ENCODE peak calls at places on chromosomes 1 and 21, in six cellular contexts. H is neuronal stem cell, P is mesenchymal stem cell, Y is H1, D is trophoblast cell, O is H9. W is an unnamed sample.

GRCh38 chr21:44057055-44057454 is 44.9 kb downstream of the TRAPPC10 start:
- DNase-seq in H (no peak), P (no peak), Y (no peak), D (no peak), O (no peak), W (no peak)

GRCh38 chr1:223834660-223835263 is 11.0 kb downstream of the TP53BP2 start:
- DNase-seq in H (no peak), P (peak), Y (no peak), D (peak), O (no peak), W (peak)

GRCh38 chr1:9203623-9204022 is 31.0 kb upstream of the H6PD start:
- DNase-seq in H (no peak), P (no peak), Y (no peak), D (no peak), O (no peak), W (no peak)

GRCh38 chr1:172547071-172547470 is 14.1 kb downstream of the SUCO start:
- DNase-seq in H (no peak), P (peak), Y (no peak), D (no peak), O (no peak), W (peak)

GRCh38 chr1:172533511-172534116 is 664 bp downstream of the SUCO start:
- DNase-seq in H (no peak), P (peak), Y (no peak), D (peak), O (peak), W (peak)

GRCh38 chr1:31488528-31488927 is 75.5 kb downstream of the SERINC2 start:
- DNase-seq in H (no peak), P (no peak), Y (no peak), D (no peak), O (no peak), W (peak)

GRCh38 chr1:42848823-42849537 is 2.6 kb downstream of the ZNF691 start:
- DNase-seq in H (no peak), P (no peak), Y (no peak), D (no peak), O (no peak), W (no peak)

GRCh38 chr1:68442822-68443556 is 6.8 kb downstream of the RPE65 start:
- DNase-seq in H (peak), P (peak), Y (peak), D (peak), O (peak), W (peak)

GRCh38 chr1:10378071-10378841 is 20.6 kb upstream of the PGD start:
- DNase-seq in H (no peak), P (peak), Y (no peak), D (peak), O (no peak), W (peak)

GRCh38 chr1:111904478-111905218 is 84.8 kb downstream of the KCND3 start:
- DNase-seq in H (peak), P (no peak), Y (no peak), D (no peak), O (peak), W (peak)

GRCh38 chr1:223765719-223766340 is 53.5 kb downstream of the CAPN2 start:
- DNase-seq in H (no peak), P (no peak), Y (no peak), D (no peak), O (no peak), W (no peak)

GRCh38 chr1:24221246-24221645 is 34.2 kb upstream of the IFNLR1 start:
- DNase-seq in H (no peak), P (no peak), Y (no peak), D (no peak), O (no peak), W (no peak)
- H4K91ac ChIP-seq in H (no peak), P (no peak), Y (no peak), D (no peak), O (no peak), W (no peak)

DNA sequence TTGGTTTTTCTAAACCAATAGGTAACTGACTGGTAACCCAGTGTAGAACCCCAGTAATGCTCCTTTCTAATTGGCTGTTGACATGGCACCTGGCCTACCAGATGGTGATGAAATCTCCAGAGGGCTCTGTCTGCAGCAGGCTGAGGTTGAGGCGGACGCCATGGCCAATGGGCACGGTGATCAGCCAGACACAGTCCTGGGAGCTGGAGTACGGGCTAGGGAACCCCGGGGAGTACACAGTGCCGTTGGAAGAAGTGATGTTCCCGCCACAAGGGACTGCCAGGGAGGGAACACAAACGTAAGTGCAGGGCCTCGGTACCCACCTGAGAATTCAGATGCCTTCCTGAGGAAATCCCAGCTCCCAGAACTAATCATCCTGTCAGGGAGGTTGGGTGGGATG is 129.8 kb downstream of the ZSCAN20 start:
- DNase-seq in H (no peak), P (no peak), Y (no peak), D (no peak), O (no peak), W (no peak)
- H4K91ac ChIP-seq in H (no peak), P (no peak), Y (no peak), D (no peak), O (no peak), W (no peak)

DNA sequence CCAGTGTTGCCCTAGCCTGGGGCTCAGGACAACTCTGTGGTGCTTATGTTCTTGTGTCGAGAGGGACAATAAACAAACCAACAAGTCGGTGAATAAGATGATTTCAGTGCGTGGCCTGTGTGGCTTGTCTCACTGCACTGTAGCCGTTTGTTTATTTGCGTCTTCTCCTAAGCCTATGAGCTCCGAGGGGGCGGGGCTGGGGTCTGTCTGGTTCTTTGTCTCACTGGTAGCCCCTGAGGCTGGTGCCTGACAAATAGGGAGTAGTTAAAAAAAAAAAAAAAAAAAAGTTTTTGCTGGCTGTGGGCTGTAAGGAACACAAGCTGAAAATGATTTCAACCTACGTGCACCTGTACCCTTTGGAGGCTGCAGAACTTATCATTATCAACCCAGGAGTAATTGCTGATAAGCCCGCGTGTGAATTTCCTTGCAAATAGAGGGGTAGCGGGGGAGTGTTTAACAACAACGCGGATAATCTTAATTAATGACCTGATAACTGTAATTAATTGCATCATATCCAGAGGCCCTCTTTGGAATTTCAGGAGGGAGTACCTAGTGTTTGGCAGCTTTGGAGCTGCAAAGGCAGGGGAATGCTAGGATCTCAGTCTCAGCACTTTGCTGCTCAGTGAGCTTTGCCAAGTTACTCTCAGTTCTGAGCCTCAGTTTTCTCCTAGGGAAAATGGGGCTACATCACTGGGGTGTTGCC is 919 bp upstream of the ARHGEF10L start:
- DNase-seq in H (peak), P (peak), Y (peak), D (no peak), O (peak), W (peak)
- H4K91ac ChIP-seq in H (no peak), P (no peak), Y (peak), D (peak), O (no peak), W (peak)

GRCh38 chr1:6803357-6803756 is 18.1 kb downstream of the CAMTA1 start:
- DNase-seq in H (no peak), P (no peak), Y (no peak), D (peak), O (no peak), W (peak)

GRCh38 chr1:6802454-6802853 is 17.2 kb downstream of the CAMTA1 start:
- DNase-seq in H (no peak), P (no peak), Y (no peak), D (no peak), O (no peak), W (no peak)

GRCh38 chr1:6807782-6808181 is 22.5 kb downstream of the CAMTA1 start:
- DNase-seq in H (no peak), P (no peak), Y (no peak), D (peak), O (no peak), W (peak)

GRCh38 chr1:6802893-6803292 is 17.6 kb downstream of the CAMTA1 start:
- DNase-seq in H (no peak), P (no peak), Y (no peak), D (no peak), O (no peak), W (no peak)

DNA sequence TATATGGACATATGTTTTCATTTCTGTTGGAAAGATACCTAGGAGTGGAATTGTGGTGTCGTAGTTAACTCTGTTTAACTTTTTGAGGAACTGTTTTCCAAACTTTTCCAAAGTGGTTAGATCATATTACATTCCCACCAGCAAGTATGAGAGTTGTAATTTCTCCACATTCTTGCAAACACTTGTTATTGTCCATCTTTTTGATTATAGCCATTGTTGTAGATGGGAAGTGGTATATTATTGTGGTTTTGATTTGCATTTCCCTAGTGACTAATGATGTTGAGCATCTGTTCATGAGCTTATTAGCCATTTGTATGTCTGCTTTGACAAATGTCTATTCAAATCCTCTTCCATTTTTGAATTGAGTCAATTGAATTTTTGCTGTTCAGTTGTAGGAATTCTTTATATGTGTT is 19.8 kb downstream of the CAMTA1 start:
- DNase-seq in H (no peak), P (no peak), Y (no peak), D (no peak), O (no peak), W (peak)
- H4K91ac ChIP-seq in H (no peak), P (no peak), Y (no peak), D (no peak), O (no peak), W (no peak)

DNA sequence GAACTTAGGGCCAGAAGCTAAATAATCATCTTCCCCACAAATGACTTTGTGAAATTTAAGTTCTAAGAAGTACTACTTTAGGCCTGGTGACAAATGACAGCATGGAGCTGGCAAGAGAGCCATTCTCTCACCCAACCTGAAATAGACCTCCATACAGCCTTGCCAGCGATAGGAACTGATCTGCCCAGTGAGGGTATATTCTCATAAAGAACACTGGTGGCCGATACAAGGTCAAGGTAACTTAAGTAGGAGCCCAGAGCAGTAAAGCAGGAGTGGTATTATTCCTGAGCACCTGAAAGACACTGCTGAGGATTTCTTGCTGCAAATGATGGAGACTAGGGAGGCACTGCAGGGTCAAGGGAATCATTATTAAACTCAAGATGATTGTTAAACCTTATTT is 2.6 kb upstream of the TTLL7 start:
- DNase-seq in H (no peak), P (no peak), Y (no peak), D (no peak), O (no peak), W (no peak)
- H4K91ac ChIP-seq in H (no peak), P (no peak), Y (no peak), D (no peak), O (no peak), W (no peak)

DNA sequence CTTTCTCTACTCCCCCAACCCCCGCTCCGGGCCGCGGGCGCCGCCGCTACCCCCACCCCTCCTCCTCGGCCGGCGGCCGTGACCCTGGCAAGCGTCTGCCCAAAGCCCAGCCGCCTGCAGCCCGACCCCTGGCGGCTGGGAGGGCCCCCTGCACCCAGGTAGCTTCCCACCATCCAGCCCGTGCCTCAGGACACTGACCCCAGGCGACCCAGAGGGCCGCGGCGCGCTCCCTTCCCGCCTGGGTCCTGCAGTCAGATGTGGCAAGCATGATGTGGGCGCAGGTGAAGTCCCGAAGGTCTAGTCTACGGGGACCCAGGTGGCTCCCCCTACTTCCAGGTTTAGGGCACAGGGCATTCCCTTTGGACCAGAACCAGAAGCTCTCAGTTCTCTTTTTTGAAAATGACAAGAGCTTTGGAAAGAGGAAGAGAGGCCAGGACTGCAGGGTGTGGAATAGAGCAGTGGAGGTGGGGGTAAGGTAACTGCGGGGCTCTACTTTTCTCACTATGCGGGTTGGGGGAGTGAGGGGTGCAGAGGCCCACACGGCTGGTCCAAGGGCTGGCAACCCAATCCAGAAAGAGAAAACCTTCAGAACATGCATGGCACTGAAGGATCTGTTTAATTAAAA is at the start of gene DENND4B:
- DNase-seq in H (peak), P (peak), Y (peak), D (peak), O (peak), W (peak)
- H4K91ac ChIP-seq in H (no peak), P (peak), Y (peak), D (peak), O (no peak), W (peak)

W was measured in IMR-90.